ENCODE peak calls at places on chromosomes 16 and 17, in nine cellular contexts. H is stomach, O is breast epithelium, M is esophagus muscularis mucosa, R is endothelial cell of umbilical vein, F is GM12891, U is GM12878, N is spleen, C is transverse colon. I is an unnamed sample.

GRCh38 chr17:78307887-78308633 is 51.8 kb downstream of the SOCS3 start:
- DNase-seq in H (no peak), O (no peak), M (no peak), R (no peak), F (no peak), U (no peak), N (no peak), C (no peak), I (no peak)

GRCh38 chr17:79137791-79138190 is 63.2 kb downstream of the ENGASE start:
- DNase-seq in H (no peak), O (no peak), M (no peak), R (no peak), F (no peak), U (no peak), N (no peak), C (no peak), I (no peak)

GRCh38 chr17:39328815-39329214 is 72.6 kb downstream of the FBXL20 start:
- DNase-seq in H (no peak), O (no peak), M (no peak), R (no peak), F (no peak), U (no peak), N (no peak), C (no peak), I (no peak)

GRCh38 chr16:10624527-10624926 is 44.1 kb upstream of the EMP2 start:
- DNase-seq in H (no peak), O (no peak), M (no peak), R (no peak), F (no peak), U (no peak), N (no peak), C (no peak), I (no peak)

GRCh38 chr17:41492771-41493170 is 3.1 kb upstream of the KRT36 start:
- DNase-seq in H (no peak), O (no peak), M (no peak), R (peak; percentile 91), F (no peak), U (no peak), N (no peak), C (peak; percentile 32), I (no peak)

GRCh38 chr17:66542183-66542966 is 240.0 kb downstream of the PRKCA start:
- DNase-seq in H (no peak), O (no peak), M (no peak), R (no peak), F (no peak), U (peak; percentile 62), N (no peak), C (no peak), I (no peak)

GRCh38 chr17:21058098-21058893 is 15.5 kb upstream of the USP22 start:
- DNase-seq in H (no peak), O (no peak), M (no peak), R (no peak), F (no peak), U (no peak), N (no peak), C (no peak), I (no peak)

GRCh38 chr16:19135896-19136438 is 22.2 kb downstream of the ITPRIPL2 start:
- DNase-seq in H (peak; percentile 36), O (no peak), M (no peak), R (no peak), F (no peak), U (no peak), N (no peak), C (peak; percentile 85), I (peak; percentile 69)

GRCh38 chr17:47820023-47820789 is 1.4 kb downstream of the OSBPL7 start:
- DNase-seq in H (peak; percentile 81), O (no peak), M (no peak), R (no peak), F (no peak), U (no peak), N (no peak), C (peak; percentile 85), I (no peak)

GRCh38 chr17:47822785-47823184 is 1.2 kb upstream of the OSBPL7 start:
- DNase-seq in H (no peak), O (no peak), M (no peak), R (no peak), F (no peak), U (no peak), N (no peak), C (no peak), I (no peak)

GRCh38 chr17:47821031-47821423 is 567 bp downstream of the OSBPL7 start:
- DNase-seq in H (no peak), O (no peak), M (no peak), R (no peak), F (no peak), U (no peak), N (no peak), C (no peak), I (no peak)

GRCh38 chr17:47823519-47823918 is 1.9 kb upstream of the OSBPL7 start:
- DNase-seq in H (no peak), O (no peak), M (no peak), R (no peak), F (no peak), U (no peak), N (no peak), C (no peak), I (no peak)

DNA sequence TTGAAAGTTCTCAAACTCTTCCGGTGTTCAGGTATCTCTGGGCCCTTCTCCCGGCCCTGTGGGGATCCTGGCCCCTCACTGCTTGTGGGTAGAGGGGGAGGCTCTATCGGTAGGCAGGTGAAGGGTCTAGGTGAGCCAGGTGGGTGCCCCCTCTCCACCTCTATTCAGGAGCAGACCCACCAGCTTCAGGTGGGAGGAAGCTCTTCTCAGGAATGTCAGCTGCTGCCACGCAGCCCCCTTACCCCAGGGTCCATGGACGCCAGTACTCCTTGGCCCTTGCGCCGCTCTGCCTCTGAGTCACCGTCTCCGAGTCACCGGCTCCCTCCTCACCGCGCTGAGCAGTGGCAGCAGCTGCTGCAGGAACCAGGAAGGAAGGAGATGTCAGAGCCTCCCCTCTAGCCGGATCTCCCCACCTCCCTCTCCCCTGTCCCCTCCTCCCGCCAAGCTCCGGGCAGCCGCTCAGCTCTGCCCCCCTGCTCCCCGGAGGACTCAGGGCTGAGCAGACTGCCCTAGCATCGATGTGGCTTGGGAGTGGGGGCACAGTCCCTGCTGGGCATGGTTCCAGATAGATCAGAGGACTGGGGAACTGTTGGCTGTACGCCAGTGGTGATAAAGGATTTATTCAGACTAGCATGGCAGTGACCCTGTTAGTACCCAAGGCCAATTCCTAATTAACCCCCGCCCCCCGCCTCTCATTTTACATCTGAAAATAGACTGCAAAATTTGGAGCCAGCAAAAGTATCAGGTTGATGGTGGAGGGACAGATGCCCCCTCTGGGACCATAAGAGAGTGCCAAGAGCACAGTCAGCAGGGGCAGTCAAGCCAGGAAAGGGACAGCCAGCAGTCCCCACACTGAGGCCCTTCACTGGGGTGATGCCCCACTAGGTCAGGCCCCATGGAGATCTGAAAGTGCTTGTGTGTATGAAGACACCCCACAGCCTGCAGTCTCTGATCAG is at the start of gene OSBPL7:
- DNase-seq in H (peak; percentile 81), O (peak; percentile 57), M (no peak), R (peak; percentile 94), F (peak; percentile 91), U (peak; percentile 38), N (peak; percentile 94), C (peak; percentile 84), I (peak; percentile 61)
- TF ChIP-seq POLR2AphosphoS5 in H (peak; percentile 93), O (no peak), M (peak; percentile 58), R (peak; percentile 93), F (peak; percentile 61), U (peak; percentile 85), N (peak; percentile 89), C (peak; percentile 91), I (peak; percentile 73)

GRCh38 chr16:9176547-9177418 is 85.3 kb downstream of the HAPSTR1 start:
- DNase-seq in H (no peak), O (no peak), M (no peak), R (no peak), F (no peak), U (no peak), N (no peak), C (no peak), I (no peak)

GRCh38 chr16:9183682-9184353 is 92.4 kb downstream of the HAPSTR1 start:
- DNase-seq in H (no peak), O (no peak), M (no peak), R (no peak), F (no peak), U (no peak), N (no peak), C (no peak), I (no peak)

DNA sequence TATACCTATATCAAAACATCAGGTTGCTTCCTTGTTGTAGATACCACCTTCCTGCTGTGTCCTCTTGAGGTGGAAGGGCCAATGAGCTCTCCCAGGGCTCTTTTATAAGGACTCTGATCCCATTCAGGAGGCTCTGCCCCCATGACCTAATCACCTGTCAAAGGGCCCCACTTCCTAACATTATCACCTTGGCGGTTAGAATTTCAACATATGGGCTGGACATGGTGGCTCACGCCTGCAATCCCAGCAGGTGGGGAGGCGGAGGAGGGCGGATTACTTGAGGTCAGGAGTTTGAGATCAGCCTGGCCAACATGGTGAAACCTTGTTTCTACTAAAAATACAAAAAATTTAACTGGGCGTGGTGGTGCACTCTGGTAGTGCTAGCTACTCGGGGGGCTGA is 86.4 kb downstream of the HAPSTR1 start:
- DNase-seq in H (no peak), O (no peak), M (no peak), R (no peak), F (no peak), U (no peak), N (no peak), C (no peak), I (no peak)
- TF ChIP-seq POLR2AphosphoS5 in H (no peak), O (no peak), M (no peak), R (no peak), F (no peak), U (no peak), N (no peak), C (no peak), I (no peak)

DNA sequence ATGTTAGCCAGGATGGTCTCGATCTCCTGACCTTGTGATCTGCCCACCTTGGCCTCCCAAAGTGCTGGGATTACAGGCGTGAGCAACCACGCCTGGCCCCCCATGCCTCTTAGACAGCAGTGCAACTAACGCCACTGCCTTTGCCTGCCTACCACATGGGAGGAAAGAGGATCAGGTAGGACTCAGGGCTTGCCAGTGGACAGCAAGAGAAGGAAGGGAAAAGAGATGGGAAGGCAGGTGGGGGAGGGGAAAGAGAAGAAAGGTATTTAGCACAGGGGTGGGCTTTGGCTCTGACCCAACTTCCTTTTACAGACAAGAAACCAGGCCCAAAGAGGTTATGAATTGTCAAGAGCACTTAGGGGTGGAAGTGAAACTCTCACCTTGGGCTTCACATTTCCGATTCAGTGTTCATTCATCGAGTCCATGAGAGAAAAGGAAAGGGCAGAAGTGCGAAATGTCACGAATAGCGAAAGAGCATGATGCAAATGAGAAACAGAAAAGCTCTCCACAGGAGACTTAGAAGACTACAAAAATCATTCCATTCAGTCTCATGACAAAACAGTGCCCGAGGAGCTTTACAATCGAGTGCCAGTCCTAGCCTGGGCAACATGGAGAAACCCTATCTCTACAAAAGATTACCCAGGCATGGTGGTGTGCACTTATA is 36.4 kb downstream of the CDK5R1 start:
- DNase-seq in H (no peak), O (no peak), M (no peak), R (no peak), F (no peak), U (peak; percentile 100), N (no peak), C (peak; percentile 21), I (no peak)
- TF ChIP-seq POLR2AphosphoS5 in H (no peak), O (no peak), M (no peak), R (no peak), F (peak; percentile 89), U (peak; percentile 91), N (peak; percentile 64), C (no peak), I (no peak)

DNA sequence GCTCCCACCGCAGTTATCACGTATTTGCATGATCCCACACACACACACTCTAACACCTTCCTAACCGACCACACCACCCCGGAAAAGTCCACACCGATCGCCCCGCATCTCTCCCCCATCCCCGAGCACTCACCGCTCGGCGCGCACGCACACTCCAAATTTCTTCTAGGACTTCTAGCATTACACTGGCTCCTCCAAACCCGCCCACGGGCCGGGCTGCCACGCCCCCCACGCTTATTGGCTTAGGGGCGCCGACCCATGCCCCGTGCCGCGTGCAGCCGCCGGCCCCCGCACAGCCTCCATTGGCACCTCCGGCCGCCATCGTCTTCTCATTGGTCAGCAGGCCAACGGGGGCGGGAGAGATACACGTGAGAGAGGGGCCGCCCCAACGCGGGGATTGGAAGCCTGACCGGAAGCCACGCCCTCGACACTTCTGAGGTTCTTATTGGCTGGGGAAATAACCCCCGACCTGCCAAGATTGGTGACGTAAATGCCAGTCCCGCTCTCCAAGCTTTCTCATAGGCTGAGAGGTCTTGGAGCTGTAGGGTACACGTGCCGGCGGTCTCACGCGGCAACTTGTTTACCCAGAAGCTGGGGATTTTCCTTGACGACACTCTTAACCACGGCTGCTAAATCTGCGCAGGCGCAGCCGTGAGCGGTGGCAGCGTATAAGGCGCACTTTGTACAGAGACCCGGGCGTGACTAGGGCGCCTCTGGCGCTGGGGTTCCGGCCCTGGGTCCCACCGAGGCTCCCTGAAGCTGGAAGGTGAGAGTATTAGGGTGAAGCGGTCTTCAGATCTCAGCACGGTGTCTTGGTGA is 4.2 kb upstream of the PER1 start:
- DNase-seq in H (peak; percentile 100), O (peak; percentile 100), M (peak; percentile 100), R (peak; percentile 100), F (peak; percentile 94), U (peak; percentile 100), N (peak; percentile 100), C (peak; percentile 100), I (peak; percentile 100)
- TF ChIP-seq POLR2AphosphoS5 in H (peak; percentile 100), O (peak; percentile 99), M (no peak), R (peak; percentile 65), F (peak; percentile 79), U (peak; percentile 97), N (peak; percentile 100), C (peak; percentile 100), I (peak; percentile 99)